ENCODE peak calls at places on chromosomes 3 and 15, in nine cellular contexts. Y, L, W, P, M, U, C, J and G are unnamed samples.

GRCh38 chr3:149080011-149080698 is 6.2 kb downstream of the HLTF start:
- DNase-seq in C (no peak), M (peak), U (no peak), J (no peak), Y (no peak), L (no peak), W (no peak), P (no peak), G (no peak)

GRCh38 chr15:75202251-75203016 is 752 bp downstream of the C15orf39 start:
- DNase-seq in U (peak), C (no peak), J (peak), W (peak), P (peak), Y (peak), M (peak), L (peak), G (peak)

GRCh38 chr3:30553641-30554316 is 52.6 kb upstream of the TGFBR2 start:
- DNase-seq in P (peak), U (no peak), L (no peak), W (no peak), M (peak), C (peak), J (no peak), Y (no peak), G (no peak)

GRCh38 chr3:31567036-31567435 is 34.3 kb downstream of the STT3B start:
- DNase-seq in P (no peak), C (no peak), L (no peak), U (no peak), J (no peak), M (peak), W (no peak), Y (no peak), G (no peak)

GRCh38 chr3:125383744-125384143 is 8.6 kb upstream of the ZNF148 start:
- DNase-seq in L (no peak), C (no peak), J (no peak), Y (no peak), W (no peak), P (no peak), U (no peak), M (no peak), G (no peak)

GRCh38 chr3:195012100-195012499 is 258.9 kb downstream of the XXYLT1 start:
- DNase-seq in J (no peak), L (no peak), U (no peak), P (no peak), Y (no peak), W (no peak), M (no peak), C (no peak), G (no peak)

GRCh38 chr3:189570916-189571315 is 60.3 kb upstream of the TP63 start:
- DNase-seq in M (no peak), U (no peak), J (no peak), L (no peak), W (no peak), C (no peak), Y (no peak), P (peak), G (no peak)

GRCh38 chr3:126166009-126166408 is 14.4 kb downstream of the ALDH1L1 start:
- DNase-seq in J (no peak), W (no peak), L (no peak), C (no peak), U (no peak), Y (no peak), M (no peak), P (no peak), G (no peak)

GRCh38 chr15:77416954-77417353 is 3.0 kb downstream of the PEAK1 start:
- DNase-seq in J (no peak), W (no peak), Y (no peak), L (no peak), U (no peak), P (no peak), M (peak), C (no peak), G (no peak)

GRCh38 chr15:25268166-25268565 is 170.7 kb downstream of the UBE3A start:
- DNase-seq in U (no peak), P (no peak), L (no peak), C (no peak), Y (no peak), M (peak), J (no peak), W (no peak), G (no peak)

GRCh38 chr3:100662113-100662823 is 47.0 kb upstream of the TFG start:
- DNase-seq in M (peak), Y (no peak), J (no peak), C (no peak), W (peak), U (no peak), L (no peak), P (peak), G (no peak)

GRCh38 chr3:22691407-22691806 is 511.7 kb upstream of the UBE2E2 start:
- DNase-seq in C (no peak), L (no peak), M (no peak), J (no peak), W (no peak), U (no peak), P (peak), Y (no peak), G (no peak)

GRCh38 chr3:72535789-72536188 is 312.5 kb downstream of the SHQ1 start:
- DNase-seq in M (no peak), P (peak), Y (no peak), C (no peak), U (no peak), L (no peak), J (no peak), W (no peak), G (no peak)

GRCh38 chr3:48399387-48400172 is 27.6 kb downstream of the FBXW12 start:
- DNase-seq in M (no peak), W (no peak), P (peak), J (no peak), U (no peak), L (peak), Y (no peak), C (no peak), G (no peak)

GRCh38 chr3:42960781-42961180 is 18.3 kb upstream of the GASK1A start:
- DNase-seq in Y (no peak), L (no peak), J (no peak), W (no peak), C (no peak), U (no peak), P (no peak), M (no peak), G (no peak)

GRCh38 chr3:195771651-195772300 is 40.0 kb downstream of the MUC4 start:
- DNase-seq in M (no peak), J (no peak), U (no peak), P (no peak), W (no peak), Y (no peak), L (no peak), C (no peak), G (no peak)

GRCh38 chr3:109685084-109686079 is 348.0 kb upstream of the DPPA4 start:
- DNase-seq in P (peak), U (no peak), Y (no peak), J (peak), L (no peak), W (peak), C (peak), M (peak), G (peak)

GRCh38 chr15:92958105-92958504 is 58.0 kb downstream of the CHD2 start:
- DNase-seq in M (peak), L (no peak), P (peak), U (no peak), W (peak), Y (no peak), J (no peak), C (no peak), G (no peak)

GRCh38 chr15:22880981-22881738 is 42.7 kb downstream of the NIPA2 start:
- DNase-seq in J (no peak), W (no peak), Y (no peak), U (no peak), C (no peak), M (no peak), L (no peak), P (no peak), G (no peak)